ENCODE peak calls at places on chromosome 5, in six cellular contexts. One of them, this sample, is unnamed.

GRCh38 chr5:135356522-135357318 is 42.3 kb downstream of the MACROH2A1 start:
- DNase-seq in right lobe of liver: no peak
- DNase-seq in Calu3: no peak
- DNase-seq in DMS79 treated with DMSO at 0.1 percent for 48 hours: no peak
- DNase-seq in Right ventricle myocardium superior: peak
- DNase-seq in A549: no peak
- DNase-seq in this sample: no peak

GRCh38 chr5:69313428-69313827 is 19.2 kb downstream of the CCDC125 start:
- DNase-seq in right lobe of liver: no peak
- DNase-seq in Calu3: no peak
- DNase-seq in DMS79 treated with DMSO at 0.1 percent for 48 hours: no peak
- DNase-seq in Right ventricle myocardium superior: no peak
- DNase-seq in A549: no peak
- DNase-seq in this sample: no peak

GRCh38 chr5:34914671-34915138 is 599 bp downstream of the RAD1 start:
- DNase-seq in Right ventricle myocardium superior: peak
- DNase-seq in right lobe of liver: peak
- DNase-seq in DMS79 treated with DMSO at 0.1 percent for 48 hours: no peak
- DNase-seq in Calu3: no peak
- DNase-seq in A549: peak
- DNase-seq in this sample: no peak

GRCh38 chr5:44875661-44876250 is 67.0 kb downstream of the MRPS30 start:
- DNase-seq in Right ventricle myocardium superior: no peak
- DNase-seq in DMS79 treated with DMSO at 0.1 percent for 48 hours: no peak
- DNase-seq in A549: peak
- DNase-seq in Calu3: peak
- DNase-seq in right lobe of liver: no peak
- DNase-seq in this sample: peak

GRCh38 chr5:135016926-135017325 is 17.1 kb downstream of the PITX1 start:
- DNase-seq in right lobe of liver: peak
- DNase-seq in A549: no peak
- DNase-seq in Right ventricle myocardium superior: no peak
- DNase-seq in Calu3: no peak
- DNase-seq in DMS79 treated with DMSO at 0.1 percent for 48 hours: no peak
- DNase-seq in this sample: no peak

GRCh38 chr5:135494196-135494595 is 41.6 kb downstream of the NEUROG1 start:
- DNase-seq in Calu3: no peak
- DNase-seq in A549: no peak
- DNase-seq in DMS79 treated with DMSO at 0.1 percent for 48 hours: no peak
- DNase-seq in Right ventricle myocardium superior: no peak
- DNase-seq in right lobe of liver: no peak
- DNase-seq in this sample: no peak

GRCh38 chr5:16883801-16884200 is 52.3 kb downstream of the MYO10 start:
- DNase-seq in A549: no peak
- DNase-seq in Calu3: no peak
- DNase-seq in DMS79 treated with DMSO at 0.1 percent for 48 hours: no peak
- DNase-seq in Right ventricle myocardium superior: no peak
- DNase-seq in right lobe of liver: no peak
- DNase-seq in this sample: no peak

GRCh38 chr5:156799171-156799570 is 50.9 kb upstream of the PPP1R2B start:
- DNase-seq in Calu3: peak
- DNase-seq in Right ventricle myocardium superior: no peak
- DNase-seq in right lobe of liver: no peak
- DNase-seq in DMS79 treated with DMSO at 0.1 percent for 48 hours: no peak
- DNase-seq in A549: no peak
- DNase-seq in this sample: no peak

GRCh38 chr5:95870105-95870672 is 47.7 kb upstream of the GLRX start:
- DNase-seq in right lobe of liver: no peak
- DNase-seq in Right ventricle myocardium superior: no peak
- DNase-seq in A549: no peak
- DNase-seq in Calu3: no peak
- DNase-seq in DMS79 treated with DMSO at 0.1 percent for 48 hours: no peak
- DNase-seq in this sample: no peak

GRCh38 chr5:151549713-151550112 is 41.4 kb downstream of the FAT2 start:
- DNase-seq in DMS79 treated with DMSO at 0.1 percent for 48 hours: no peak
- DNase-seq in Right ventricle myocardium superior: no peak
- DNase-seq in right lobe of liver: no peak
- DNase-seq in A549: no peak
- DNase-seq in Calu3: no peak
- DNase-seq in this sample: no peak

GRCh38 chr5:179475211-179475840 is 75.0 kb upstream of the RUFY1 start:
- DNase-seq in Calu3: no peak
- DNase-seq in A549: no peak
- DNase-seq in Right ventricle myocardium superior: no peak
- DNase-seq in DMS79 treated with DMSO at 0.1 percent for 48 hours: peak
- DNase-seq in right lobe of liver: peak
- DNase-seq in this sample: no peak

GRCh38 chr5:113038714-113039113 is 62.1 kb downstream of the DCP2 start:
- DNase-seq in Right ventricle myocardium superior: no peak
- DNase-seq in A549: no peak
- DNase-seq in DMS79 treated with DMSO at 0.1 percent for 48 hours: no peak
- DNase-seq in right lobe of liver: no peak
- DNase-seq in Calu3: no peak
- DNase-seq in this sample: no peak

GRCh38 chr5:627840-628239 is 15.7 kb downstream of the CEP72 start:
- DNase-seq in Calu3: no peak
- DNase-seq in A549: no peak
- DNase-seq in DMS79 treated with DMSO at 0.1 percent for 48 hours: no peak
- DNase-seq in right lobe of liver: no peak
- DNase-seq in Right ventricle myocardium superior: peak
- DNase-seq in this sample: no peak

GRCh38 chr5:139131062-139131856 is 66.9 kb downstream of the SIL1 start:
- DNase-seq in right lobe of liver: no peak
- DNase-seq in A549: no peak
- DNase-seq in DMS79 treated with DMSO at 0.1 percent for 48 hours: peak
- DNase-seq in Calu3: no peak
- DNase-seq in Right ventricle myocardium superior: no peak
- DNase-seq in this sample: no peak

GRCh38 chr5:116374434-116374852 is 200.2 kb downstream of the SEMA6A start:
- DNase-seq in Right ventricle myocardium superior: no peak
- DNase-seq in A549: no peak
- DNase-seq in right lobe of liver: no peak
- DNase-seq in Calu3: no peak
- DNase-seq in DMS79 treated with DMSO at 0.1 percent for 48 hours: no peak
- DNase-seq in this sample: no peak

GRCh38 chr5:14869286-14870164 is 2.1 kb downstream of the ANKH start:
- DNase-seq in DMS79 treated with DMSO at 0.1 percent for 48 hours: no peak
- DNase-seq in Right ventricle myocardium superior: no peak
- DNase-seq in A549: no peak
- DNase-seq in right lobe of liver: no peak
- DNase-seq in Calu3: no peak
- DNase-seq in this sample: no peak

GRCh38 chr5:168086104-168086610 is 205.3 kb upstream of the WWC1 start:
- DNase-seq in DMS79 treated with DMSO at 0.1 percent for 48 hours: no peak
- DNase-seq in Calu3: peak
- DNase-seq in A549: peak
- DNase-seq in right lobe of liver: no peak
- DNase-seq in Right ventricle myocardium superior: no peak
- DNase-seq in this sample: no peak